ENCODE peak calls at places on chromosomes 12 and 14, in eight cellular contexts. C, G, X, J, F, B, H and Q are unnamed samples.

GRCh38 chr12:23536293-23536692 is 413.2 kb downstream of the SOX5 start:
- DNase-seq in C (peak), G (no peak), X (no peak), J (no peak), F (no peak), B (no peak), H (no peak), Q (no peak)

GRCh38 chr12:113334786-113335539 is at the start of gene SLC8B1:
- DNase-seq in C (peak), G (peak), X (peak), J (peak), F (peak), B (peak), H (peak), Q (peak)

GRCh38 chr14:73245401-73246325 is 8.4 kb downstream of the PAPLN start:
- DNase-seq in C (peak), G (no peak), X (peak), J (peak), F (peak), B (peak), H (no peak), Q (peak)

GRCh38 chr14:103562385-103563088 is at the start of the genes BAG5 and COA8:
- DNase-seq in C (peak), G (peak), X (peak), J (peak), F (peak), B (peak), H (peak), Q (peak)

GRCh38 chr12:58387199-58387598 is 445.8 kb downstream of the ATP23 start:
- DNase-seq in C (no peak), G (no peak), X (no peak), J (no peak), F (no peak), B (no peak), H (no peak), Q (no peak)

GRCh38 chr12:88208661-88209060 is 66.6 kb downstream of the TMTC3 start:
- DNase-seq in C (no peak), G (no peak), X (no peak), J (no peak), F (no peak), B (no peak), H (no peak), Q (no peak)

GRCh38 chr14:101707863-101708620 is 53.5 kb upstream of the PPP2R5C start:
- DNase-seq in C (no peak), G (no peak), X (peak), J (no peak), F (peak), B (no peak), H (no peak), Q (no peak)

GRCh38 chr14:92586001-92586947 is 72.7 kb downstream of the RIN3 start:
- DNase-seq in C (no peak), G (peak), X (peak), J (no peak), F (no peak), B (peak), H (no peak), Q (peak)

GRCh38 chr12:583251-583869 is 79.9 kb downstream of the NINJ2 start:
- DNase-seq in C (no peak), G (no peak), X (no peak), J (no peak), F (no peak), B (no peak), H (no peak), Q (no peak)